ENCODE peak calls at places on chromosomes 3 and 15, in seven cellular contexts. One of them, this sample, is unnamed.

GRCh38 chr15:101657968-101658784 is 6.0 kb upstream of the TM2D3 start:
- DNase-seq in RPMI7951: no peak
- DNase-seq in renal cortical epithelial cell: peak; percentile 26
- DNase-seq in activated CD4-positive, alpha-beta T cell treated with anti-CD3 and anti-CD28 coated beads for 48 hours: no peak
- DNase-seq in midbrain: no peak
- DNase-seq in heart left ventricle: peak; percentile 61
- DNase-seq in AG04449: no peak
- DNase-seq in this sample: peak; percentile 41

GRCh38 chr3:14124223-14124614 is 451 bp downstream of the CHCHD4 start:
- DNase-seq in RPMI7951: peak; percentile 60
- DNase-seq in renal cortical epithelial cell: no peak
- DNase-seq in activated CD4-positive, alpha-beta T cell treated with anti-CD3 and anti-CD28 coated beads for 48 hours: peak; percentile 72
- DNase-seq in midbrain: peak; percentile 66
- DNase-seq in heart left ventricle: peak; percentile 77
- DNase-seq in AG04449: no peak
- DNase-seq in this sample: peak; percentile 73

GRCh38 chr15:78461171-78461881 is 23.3 kb downstream of the IREB2 start:
- DNase-seq in RPMI7951: no peak
- DNase-seq in renal cortical epithelial cell: no peak
- DNase-seq in activated CD4-positive, alpha-beta T cell treated with anti-CD3 and anti-CD28 coated beads for 48 hours: no peak
- DNase-seq in midbrain: no peak
- DNase-seq in heart left ventricle: no peak
- DNase-seq in AG04449: no peak
- DNase-seq in this sample: peak; percentile 8

GRCh38 chr15:50116477-50116876 is 2.6 kb downstream of the ATP8B4 start:
- DNase-seq in RPMI7951: peak; percentile 61
- DNase-seq in renal cortical epithelial cell: peak; percentile 13
- DNase-seq in activated CD4-positive, alpha-beta T cell treated with anti-CD3 and anti-CD28 coated beads for 48 hours: peak; percentile 17
- DNase-seq in midbrain: no peak
- DNase-seq in heart left ventricle: no peak
- DNase-seq in AG04449: no peak
- DNase-seq in this sample: no peak

GRCh38 chr3:134590766-134591165 is 60.1 kb downstream of the KY start:
- DNase-seq in RPMI7951: no peak
- DNase-seq in renal cortical epithelial cell: no peak
- DNase-seq in activated CD4-positive, alpha-beta T cell treated with anti-CD3 and anti-CD28 coated beads for 48 hours: no peak
- DNase-seq in midbrain: no peak
- DNase-seq in heart left ventricle: no peak
- DNase-seq in AG04449: no peak
- DNase-seq in this sample: no peak

GRCh38 chr15:62809106-62809967 is 233.2 kb upstream of the TPM1 start:
- DNase-seq in RPMI7951: peak; percentile 54
- DNase-seq in renal cortical epithelial cell: peak; percentile 66
- DNase-seq in activated CD4-positive, alpha-beta T cell treated with anti-CD3 and anti-CD28 coated beads for 48 hours: no peak
- DNase-seq in midbrain: no peak
- DNase-seq in heart left ventricle: no peak
- DNase-seq in AG04449: peak; percentile 36
- DNase-seq in this sample: no peak

GRCh38 chr15:51094606-51095569 is at the start of gene TNFAIP8L3:
- DNase-seq in RPMI7951: no peak
- DNase-seq in renal cortical epithelial cell: no peak
- DNase-seq in activated CD4-positive, alpha-beta T cell treated with anti-CD3 and anti-CD28 coated beads for 48 hours: no peak
- DNase-seq in midbrain: no peak
- DNase-seq in heart left ventricle: peak; percentile 35
- DNase-seq in AG04449: no peak
- DNase-seq in this sample: no peak

GRCh38 chr3:115341208-115341607 is 194.1 kb upstream of the ZBTB20 start:
- DNase-seq in RPMI7951: peak; percentile 89
- DNase-seq in renal cortical epithelial cell: peak; percentile 81
- DNase-seq in activated CD4-positive, alpha-beta T cell treated with anti-CD3 and anti-CD28 coated beads for 48 hours: peak; percentile 7
- DNase-seq in midbrain: no peak
- DNase-seq in heart left ventricle: no peak
- DNase-seq in AG04449: peak; percentile 10
- DNase-seq in this sample: peak; percentile 24

GRCh38 chr3:143358793-143359491 is 239.4 kb downstream of the CHST2 start:
- DNase-seq in RPMI7951: no peak
- DNase-seq in renal cortical epithelial cell: no peak
- DNase-seq in activated CD4-positive, alpha-beta T cell treated with anti-CD3 and anti-CD28 coated beads for 48 hours: no peak
- DNase-seq in midbrain: no peak
- DNase-seq in heart left ventricle: no peak
- DNase-seq in AG04449: no peak
- DNase-seq in this sample: no peak

GRCh38 chr15:74798388-74799254 is 14.0 kb upstream of the LMAN1L start:
- DNase-seq in RPMI7951: no peak
- DNase-seq in renal cortical epithelial cell: no peak
- DNase-seq in activated CD4-positive, alpha-beta T cell treated with anti-CD3 and anti-CD28 coated beads for 48 hours: no peak
- DNase-seq in midbrain: no peak
- DNase-seq in heart left ventricle: no peak
- DNase-seq in AG04449: no peak
- DNase-seq in this sample: no peak

GRCh38 chr3:180680097-180680430 is 775 bp upstream of the CCDC39 start:
- DNase-seq in RPMI7951: peak; percentile 28
- DNase-seq in renal cortical epithelial cell: peak; percentile 37
- DNase-seq in activated CD4-positive, alpha-beta T cell treated with anti-CD3 and anti-CD28 coated beads for 48 hours: peak; percentile 49
- DNase-seq in midbrain: peak; percentile 14
- DNase-seq in heart left ventricle: no peak
- DNase-seq in AG04449: no peak
- DNase-seq in this sample: peak; percentile 51

This sample was measured in Ammon's horn.